ENCODE peak calls at places on chromosomes 4 and X, in four cellular contexts. A is K562, U is Panc1, N is HCT116. O is an unnamed sample.

GRCh38 chr4:86837651-86838050 is 11.5 kb downstream of the SLC10A6 start:
- DNase-seq in N (no peak), A (no peak), U (no peak), O (no peak)

GRCh38 chr4:169484485-169484884 is 127.9 kb downstream of the NEK1 start:
- DNase-seq in A (no peak), U (no peak), N (no peak), O (no peak)

GRCh38 chrX:47447607-47448006 is 35.4 kb downstream of the ZNF41 start:
- DNase-seq in N (no peak), A (no peak), U (no peak), O (no peak)

GRCh38 chr4:169263791-169264392 is 6.9 kb downstream of the SH3RF1 start:
- DNase-seq in A (no peak), N (no peak), U (no peak), O (no peak)

GRCh38 chr4:1086011-1086410 is 27.4 kb downstream of the RNF212 start:
- DNase-seq in U (no peak), A (no peak), N (no peak), O (no peak)

GRCh38 chrX:93319604-93320003 is 353.8 kb downstream of the NAP1L3 start:
- DNase-seq in U (no peak), N (no peak), A (no peak), O (no peak)

GRCh38 chrX:99301990-99302389 is 1108.1 kb downstream of the PCDH19 start:
- DNase-seq in N (no peak), U (no peak), A (peak), O (peak)

GRCh38 chr4:169282429-169283113 is 11.8 kb upstream of the SH3RF1 start:
- DNase-seq in A (no peak), U (peak), N (no peak), O (no peak)

GRCh38 chr4:40462326-40462725 is 127.2 kb downstream of the CHRNA9 start:
- DNase-seq in A (no peak), U (no peak), N (no peak), O (no peak)
- TF ChIP-seq TCF7L2 in A (no peak), U (no peak), N (no peak), O (no peak)

DNA sequence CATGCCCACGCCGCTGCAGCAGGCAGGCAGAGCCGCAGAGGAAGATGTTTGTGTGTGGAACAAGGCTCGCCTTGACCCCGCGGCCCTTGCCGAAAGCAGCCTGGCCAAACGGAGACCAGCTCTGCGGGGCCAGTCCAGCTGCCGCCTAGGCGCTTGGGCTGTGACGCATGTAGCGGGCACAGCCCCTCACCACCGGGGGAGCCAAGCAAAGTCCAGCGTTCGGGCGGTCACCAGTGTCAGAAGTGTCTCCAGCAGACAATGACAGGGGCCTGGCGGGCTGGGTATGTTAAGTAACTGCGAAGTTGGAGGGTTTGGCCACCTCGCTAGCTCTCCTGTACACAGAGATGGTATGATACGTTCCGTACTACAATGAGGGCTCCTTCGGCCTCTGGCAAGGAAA is 1.3 kb downstream of the AMER1 start:
- DNase-seq in U (no peak), A (no peak), N (no peak), O (peak)
- TF ChIP-seq TCF7L2 in U (no peak), A (no peak), N (no peak), O (no peak)

GRCh38 chr4:142660728-142661127 is 185.4 kb downstream of the INPP4B start:
- DNase-seq in U (no peak), N (no peak), A (no peak), O (no peak)

GRCh38 chr4:142663828-142664227 is 182.3 kb downstream of the INPP4B start:
- DNase-seq in U (no peak), N (no peak), A (no peak), O (no peak)
- TF ChIP-seq TCF7L2 in U (no peak), N (no peak), A (no peak), O (no peak)

DNA sequence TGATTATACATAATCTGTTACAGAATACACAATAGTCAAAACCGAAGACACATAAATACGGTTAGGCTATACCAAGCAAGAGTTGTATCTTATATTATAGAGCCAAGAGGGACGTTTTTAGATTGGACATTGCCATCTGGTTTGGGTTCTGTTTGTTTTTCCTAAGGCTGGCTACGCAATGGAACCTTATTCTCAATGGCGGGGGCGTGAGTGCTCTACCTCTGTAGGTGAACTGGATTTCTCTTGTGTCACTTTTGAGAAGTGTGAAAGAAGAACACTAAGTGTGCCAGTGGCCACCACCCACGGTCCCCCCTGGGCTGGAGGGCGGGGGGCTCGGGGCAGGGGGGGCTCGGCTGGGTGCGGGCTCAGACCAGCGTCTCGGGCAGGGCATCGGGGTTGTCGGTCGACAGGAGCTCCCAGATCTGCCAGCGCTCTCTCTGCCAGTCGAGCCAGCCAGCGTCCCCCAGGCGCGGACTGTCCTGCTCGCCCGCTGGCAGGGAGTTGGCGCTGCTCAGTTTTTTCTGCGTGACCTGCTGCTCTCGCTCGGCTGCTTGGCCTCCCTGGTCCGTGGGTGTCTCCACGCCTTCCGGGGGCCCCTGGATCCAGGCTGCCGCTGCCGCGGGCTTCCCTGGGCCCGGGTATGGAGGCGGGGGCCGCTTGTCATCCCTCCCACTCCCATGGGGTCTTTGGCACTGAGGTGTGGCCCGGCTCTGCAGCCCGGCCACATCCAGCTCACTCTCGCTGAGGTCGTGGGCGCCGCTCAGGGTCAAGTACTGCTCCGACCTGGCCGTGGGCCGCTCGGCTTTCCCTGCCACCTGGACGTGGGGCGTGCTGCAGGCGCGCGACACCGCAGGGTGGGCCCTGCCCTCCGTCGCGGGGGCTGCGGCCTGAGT is 27.6 kb downstream of the HCCS start:
- DNase-seq in U (no peak), A (no peak), N (no peak), O (no peak)
- TF ChIP-seq TCF7L2 in U (no peak), A (no peak), N (no peak), O (no peak)

DNA sequence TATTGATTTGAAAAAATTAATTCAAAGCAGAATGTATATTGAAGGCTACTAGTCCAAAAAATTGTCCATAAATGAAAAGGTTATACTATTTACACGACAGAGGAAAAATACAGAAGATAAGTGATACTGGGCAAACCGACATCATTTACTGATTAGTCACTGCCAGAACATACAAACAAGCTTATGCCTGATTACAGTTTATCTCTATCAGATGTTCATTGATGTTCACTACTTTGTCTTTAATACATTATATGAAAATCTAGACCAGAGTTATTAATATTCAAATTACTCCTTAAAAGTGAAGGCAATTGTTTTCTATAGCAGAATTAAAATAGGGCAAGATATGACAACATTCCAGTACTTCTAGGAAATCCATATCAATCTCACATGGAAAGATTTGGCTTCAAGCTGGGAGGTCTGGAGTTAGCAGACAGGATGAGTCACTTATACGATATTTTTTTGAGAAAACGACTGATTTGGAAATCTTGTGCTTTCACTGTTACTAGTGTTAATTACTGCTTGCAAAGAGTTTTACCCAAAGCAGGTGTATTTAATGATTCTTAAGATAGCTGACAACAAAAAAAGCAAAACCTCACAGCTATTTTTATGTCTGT is 31.8 kb downstream of the HPGD start:
- DNase-seq in U (no peak), N (no peak), A (no peak), O (no peak)
- TF ChIP-seq TCF7L2 in U (no peak), N (no peak), A (no peak), O (no peak)

GRCh38 chr4:112840619-112841018 is 203.7 kb downstream of the LARP7 start:
- DNase-seq in A (no peak), U (no peak), N (no peak), O (no peak)
- TF ChIP-seq TCF7L2 in A (no peak), U (no peak), N (no peak), O (no peak)

DNA sequence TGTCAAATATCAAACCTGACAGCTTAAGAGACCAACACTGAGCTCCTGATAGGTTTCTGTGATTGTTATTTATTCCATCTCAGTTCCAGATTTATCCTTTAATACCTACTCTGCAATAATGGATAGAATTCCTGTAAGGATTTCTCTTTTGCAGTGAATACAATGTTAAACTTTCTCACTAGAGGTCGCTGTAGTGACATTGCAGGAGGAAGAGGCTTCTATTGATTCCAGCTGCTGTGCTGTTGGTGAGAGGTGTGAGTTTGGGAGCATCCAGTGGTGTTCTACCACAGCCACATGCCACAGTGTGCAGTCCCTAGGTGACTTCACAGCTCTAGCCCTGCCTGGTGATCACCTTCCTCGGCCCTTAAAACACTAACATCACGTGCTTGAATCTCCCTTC is 34.6 kb upstream of the DCAF8L2 start:
- DNase-seq in U (no peak), N (no peak), A (no peak), O (peak)
- TF ChIP-seq TCF7L2 in U (no peak), N (no peak), A (no peak), O (no peak)

GRCh38 chr4:62408467-62408866 is 1208.3 kb downstream of the ADGRL3 start:
- DNase-seq in U (no peak), A (no peak), N (no peak), O (no peak)
- TF ChIP-seq TCF7L2 in U (no peak), A (no peak), N (no peak), O (no peak)